ENCODE peak calls at places on chromosome 15, in six cellular contexts. C, W, I, M, V and U are unnamed samples.

GRCh38 chr15:39585871-39586301 is 5.0 kb downstream of the THBS1 start:
- DNase-seq in W (no peak), C (no peak), M (no peak), I (no peak), V (no peak), U (no peak)

GRCh38 chr15:62549345-62549970 is 384.4 kb upstream of the C2CD4B start:
- DNase-seq in V (no peak), I (no peak), M (peak), W (no peak), C (no peak), U (no peak)

GRCh38 chr15:71083349-71083748 is 31.9 kb upstream of the THSD4 start:
- DNase-seq in V (peak), M (no peak), W (no peak), I (no peak), C (no peak), U (no peak)

GRCh38 chr15:41919954-41920538 is 26.2 kb upstream of the SPTBN5 start:
- DNase-seq in C (no peak), W (no peak), V (no peak), M (no peak), I (no peak), U (no peak)

GRCh38 chr15:94119215-94119815 is 112.0 kb upstream of the MCTP2 start:
- DNase-seq in V (peak), C (no peak), W (no peak), I (no peak), M (peak), U (no peak)

GRCh38 chr15:66619152-66619903 is 53.5 kb upstream of the LCTL start:
- DNase-seq in M (peak), W (no peak), I (peak), C (peak), V (peak), U (peak)

GRCh38 chr15:83362706-83363105 is 78.2 kb upstream of the BNC1 start:
- DNase-seq in I (no peak), C (no peak), V (no peak), W (no peak), M (no peak), U (no peak)

GRCh38 chr15:68447976-68448755 is 16.2 kb upstream of the ITGA11 start:
- DNase-seq in V (no peak), C (no peak), W (no peak), M (no peak), I (no peak), U (no peak)

GRCh38 chr15:48005921-48006541 is 114.8 kb upstream of the SLC24A5 start:
- DNase-seq in C (no peak), V (no peak), I (no peak), W (no peak), M (no peak), U (no peak)

GRCh38 chr15:44719293-44719999 is 8.1 kb downstream of the B2M start:
- DNase-seq in C (no peak), I (peak), M (no peak), W (peak), V (no peak), U (no peak)

GRCh38 chr15:93762051-93762450 is 469.3 kb upstream of the MCTP2 start:
- DNase-seq in V (no peak), C (no peak), W (no peak), I (no peak), M (no peak), U (no peak)

GRCh38 chr15:85642054-85642692 is 152.6 kb downstream of the KLHL25 start:
- DNase-seq in V (no peak), M (no peak), C (no peak), W (no peak), I (no peak), U (no peak)

GRCh38 chr15:62791694-62792093 is 250.9 kb upstream of the TPM1 start:
- DNase-seq in W (no peak), V (no peak), C (no peak), I (no peak), M (no peak), U (no peak)

GRCh38 chr15:33458421-33458820 is 147.7 kb downstream of the RYR3 start:
- DNase-seq in V (no peak), M (no peak), C (no peak), I (no peak), W (no peak), U (no peak)

GRCh38 chr15:68821190-68821897 is 649 bp upstream of the ANP32A start:
- DNase-seq in V (no peak), I (no peak), C (no peak), M (no peak), W (no peak), U (no peak)

GRCh38 chr15:95903352-95903751 is 427.1 kb upstream of the NR2F2 start:
- DNase-seq in M (no peak), V (no peak), W (no peak), C (no peak), I (no peak), U (no peak)

GRCh38 chr15:66706225-66706732 is 4.2 kb downstream of the SMAD6 start:
- DNase-seq in V (peak), I (no peak), W (no peak), M (peak), C (no peak), U (no peak)

DNA sequence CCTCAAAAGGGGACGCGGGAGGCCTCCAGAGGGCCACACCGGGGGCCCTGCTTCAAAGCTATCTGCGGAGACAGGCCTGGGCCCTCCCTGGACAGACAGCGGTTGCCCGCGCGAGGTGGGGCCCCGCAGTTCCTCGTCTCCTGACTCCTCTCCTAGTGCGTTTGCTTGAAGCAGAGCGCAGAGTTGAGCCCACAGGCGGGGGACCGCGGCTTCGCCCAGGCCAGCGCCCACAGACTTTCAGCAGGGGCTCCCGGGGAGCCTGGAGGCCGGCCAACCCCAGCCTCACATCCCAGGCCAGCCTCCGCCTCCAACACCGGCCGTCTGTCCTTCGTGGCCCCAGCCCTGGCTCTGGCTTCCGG is 540 bp upstream of the ADAMTS7 start:
- DNase-seq in V (peak), M (no peak), W (no peak), I (no peak), C (peak), U (no peak)
- TF ChIP-seq CTCF in V (no peak), M (peak), W (peak), I (peak), C (peak), U (no peak)

DNA sequence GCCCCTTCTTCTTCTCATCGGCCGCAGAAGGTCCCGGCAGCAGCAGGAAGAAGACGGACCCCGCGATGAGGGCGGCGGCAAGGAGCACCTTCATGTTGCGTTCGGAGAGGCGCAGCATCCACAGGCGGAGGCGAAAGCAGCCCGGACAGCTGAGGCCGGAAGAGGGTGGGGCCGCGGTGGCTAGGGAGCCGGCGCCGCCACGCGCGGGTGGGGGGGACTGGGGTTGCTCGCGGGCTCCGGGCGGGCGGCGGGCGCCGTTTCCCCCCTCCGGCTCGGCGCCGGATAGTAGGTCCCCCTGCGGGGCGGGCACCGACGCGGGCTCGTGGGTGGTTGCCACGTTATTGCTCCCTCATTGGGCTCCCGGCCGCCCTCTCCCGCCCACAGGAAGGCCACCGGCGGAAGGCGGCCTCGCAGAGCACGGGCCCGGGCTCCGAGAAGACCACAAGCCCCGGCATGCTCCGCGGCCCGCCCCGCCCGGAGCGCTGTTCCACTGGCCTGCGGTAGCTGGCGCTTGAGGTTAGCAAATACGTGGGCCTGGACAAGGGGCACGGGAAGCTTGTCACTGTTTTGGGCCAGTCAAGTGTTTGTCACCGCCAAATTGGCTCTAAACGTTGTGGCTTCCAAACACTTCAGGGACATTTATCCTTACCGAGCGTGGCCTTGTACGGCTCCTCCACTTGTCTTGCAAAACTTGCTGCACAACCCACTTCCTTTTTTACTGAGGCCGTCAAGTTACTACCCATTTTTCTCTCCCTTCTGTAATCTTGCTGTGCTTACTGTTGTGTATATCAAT is at the start of gene PPIB:
- DNase-seq in W (peak), V (peak), C (peak), M (peak), I (peak), U (peak)
- TF ChIP-seq CTCF in W (peak), V (peak), C (peak), M (peak), I (no peak), U (peak)

GRCh38 chr15:60328852-60329443 is 68.8 kb downstream of the ANXA2 start:
- DNase-seq in M (peak), I (peak), V (no peak), C (no peak), W (no peak), U (no peak)
- TF ChIP-seq CTCF in M (peak), I (peak), V (peak), C (peak), W (peak), U (peak)

GRCh38 chr15:89659295-89659694 is 4.0 kb upstream of the KIF7 start:
- DNase-seq in I (no peak), C (no peak), W (no peak), V (no peak), M (no peak), U (no peak)
- TF ChIP-seq CTCF in I (no peak), C (no peak), W (no peak), V (no peak), M (no peak), U (no peak)

GRCh38 chr15:97748576-97748975 is 211.9 kb upstream of the ARRDC4 start:
- DNase-seq in I (no peak), C (no peak), M (peak), V (no peak), W (no peak), U (no peak)

GRCh38 chr15:97747342-97747741 is 213.2 kb upstream of the ARRDC4 start:
- DNase-seq in C (no peak), V (no peak), W (no peak), I (no peak), M (no peak), U (no peak)

GRCh38 chr15:97750071-97750470 is 210.4 kb upstream of the ARRDC4 start:
- DNase-seq in C (no peak), M (peak), I (no peak), W (no peak), V (no peak), U (no peak)

GRCh38 chr15:97745481-97746071 is 214.9 kb upstream of the ARRDC4 start:
- DNase-seq in I (peak), M (peak), W (no peak), C (no peak), V (no peak), U (peak)
- TF ChIP-seq CTCF in I (peak), M (peak), W (peak), C (peak), V (peak), U (peak)

GRCh38 chr15:73771380-73772095 is 18.4 kb upstream of the INSYN1 start:
- DNase-seq in M (peak), C (no peak), W (no peak), I (no peak), V (no peak), U (no peak)
- TF ChIP-seq CTCF in M (peak), C (no peak), W (no peak), I (no peak), V (no peak), U (no peak)

GRCh38 chr15:45855907-45856579 is 221.2 kb downstream of the SQOR start:
- DNase-seq in M (no peak), W (no peak), V (no peak), C (no peak), I (no peak), U (no peak)

GRCh38 chr15:45858491-45858890 is 223.7 kb downstream of the SQOR start:
- DNase-seq in V (no peak), M (no peak), C (no peak), W (no peak), I (no peak), U (no peak)

GRCh38 chr15:45854455-45855202 is 219.8 kb downstream of the SQOR start:
- DNase-seq in C (no peak), I (no peak), V (no peak), M (no peak), W (no peak), U (no peak)

GRCh38 chr15:45857295-45857694 is 222.5 kb downstream of the SQOR start:
- DNase-seq in W (no peak), V (no peak), M (no peak), C (no peak), I (no peak), U (no peak)

GRCh38 chr15:45855210-45855906 is 220.5 kb downstream of the SQOR start:
- DNase-seq in I (no peak), V (no peak), M (no peak), C (no peak), W (no peak), U (no peak)
- TF ChIP-seq CTCF in I (no peak), V (no peak), M (no peak), C (no peak), W (no peak), U (no peak)

DNA sequence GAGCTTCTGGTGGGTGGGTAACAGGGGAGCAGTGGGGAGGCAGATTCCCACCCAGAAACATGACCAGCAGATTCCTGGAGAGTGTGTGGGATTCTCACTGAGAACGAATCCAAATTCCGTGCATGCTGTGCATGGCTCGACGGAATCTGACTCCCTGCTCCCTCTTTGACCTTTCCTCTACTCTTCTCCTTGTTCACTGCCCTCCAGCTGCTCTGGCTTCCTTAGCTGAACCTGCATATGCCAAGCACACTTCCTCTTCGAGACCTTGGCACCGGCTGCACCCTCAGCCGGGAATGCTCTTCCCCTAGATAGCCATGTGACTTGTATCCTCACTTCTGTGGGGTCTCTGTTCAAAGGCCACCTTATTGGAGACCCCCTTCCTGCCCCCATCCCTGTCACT is 6.3 kb downstream of the INSYN1 start:
- DNase-seq in V (no peak), C (no peak), W (no peak), I (no peak), M (no peak), U (no peak)
- TF ChIP-seq CTCF in V (no peak), C (no peak), W (no peak), I (no peak), M (no peak), U (no peak)

GRCh38 chr15:80182611-80183210 is 29.9 kb downstream of the FAH start:
- DNase-seq in M (no peak), C (peak), I (no peak), W (no peak), V (no peak), U (no peak)

GRCh38 chr15:80179966-80180365 is 27.2 kb downstream of the FAH start:
- DNase-seq in W (no peak), M (no peak), C (no peak), I (no peak), V (no peak), U (no peak)

GRCh38 chr15:80180986-80181385 is 28.2 kb downstream of the FAH start:
- DNase-seq in W (no peak), C (no peak), M (no peak), V (no peak), I (no peak), U (no peak)

GRCh38 chr15:80179025-80179759 is 26.4 kb downstream of the FAH start:
- DNase-seq in I (no peak), W (no peak), V (no peak), M (no peak), C (peak), U (no peak)

DNA sequence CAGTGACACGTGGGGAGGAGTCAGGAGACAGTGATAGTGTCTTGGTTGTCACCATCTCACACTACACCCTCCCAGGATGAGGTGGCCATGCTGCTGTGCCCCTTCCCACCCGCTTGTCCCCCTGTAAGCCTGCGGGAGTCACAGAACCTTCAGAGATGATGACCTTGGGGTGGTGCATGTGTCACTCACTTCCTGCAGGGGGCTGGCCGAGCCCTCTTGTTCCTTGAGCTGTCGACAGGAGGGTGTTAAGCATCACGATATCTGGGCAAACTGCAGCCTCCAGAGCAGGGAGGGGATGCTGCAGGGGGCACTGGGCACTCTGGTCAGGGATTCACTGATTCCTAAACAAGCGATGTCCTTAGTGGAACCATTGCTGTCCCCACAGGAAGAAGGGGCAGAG is 27.7 kb downstream of the FAH start:
- DNase-seq in I (no peak), W (no peak), C (no peak), V (no peak), M (no peak), U (no peak)
- TF ChIP-seq CTCF in I (no peak), W (no peak), C (no peak), V (no peak), M (no peak), U (no peak)